ENCODE peak calls at places on chromosome 3, in five cellular contexts. One of them, this sample, is unnamed.

GRCh38 chr3:133883657-133884546 is 11.8 kb downstream of the RAB6B start:
- DNase-seq in amygdala: no peak
- DNase-seq in amniotic stem cell: no peak
- DNase-seq in left cardiac atrium: no peak
- DNase-seq in cardiac fibroblast: no peak
- DNase-seq in this sample: no peak

GRCh38 chr3:124034016-124034808 is 42.3 kb upstream of the ROPN1 start:
- DNase-seq in cardiac fibroblast: no peak
- DNase-seq in left cardiac atrium: peak; percentile 23
- DNase-seq in amniotic stem cell: no peak
- DNase-seq in amygdala: no peak
- DNase-seq in this sample: peak; percentile 28

GRCh38 chr3:33417051-33417673 is 23.0 kb downstream of the UBP1 start:
- DNase-seq in amniotic stem cell: no peak
- DNase-seq in amygdala: no peak
- DNase-seq in left cardiac atrium: no peak
- DNase-seq in cardiac fibroblast: no peak
- DNase-seq in this sample: no peak

GRCh38 chr3:56962200-56962599 is 98.3 kb upstream of the SPATA12 start:
- DNase-seq in amniotic stem cell: no peak
- DNase-seq in amygdala: no peak
- DNase-seq in left cardiac atrium: no peak
- DNase-seq in cardiac fibroblast: no peak
- DNase-seq in this sample: no peak

GRCh38 chr3:135995766-135996165 is 30.2 kb downstream of the PPP2R3A start:
- DNase-seq in left cardiac atrium: no peak
- DNase-seq in amniotic stem cell: no peak
- DNase-seq in cardiac fibroblast: no peak
- DNase-seq in amygdala: no peak
- DNase-seq in this sample: no peak

GRCh38 chr3:117131259-117131658 is 421.7 kb downstream of the TUSC7 start:
- DNase-seq in left cardiac atrium: no peak
- DNase-seq in amniotic stem cell: no peak
- DNase-seq in cardiac fibroblast: no peak
- DNase-seq in amygdala: no peak
- DNase-seq in this sample: no peak

GRCh38 chr3:54841461-54841860 is 86.4 kb downstream of the LRTM1 start:
- DNase-seq in amniotic stem cell: no peak
- DNase-seq in left cardiac atrium: no peak
- DNase-seq in cardiac fibroblast: no peak
- DNase-seq in amygdala: no peak
- DNase-seq in this sample: no peak

GRCh38 chr3:117358717-117359314 is 649.2 kb downstream of the TUSC7 start:
- DNase-seq in left cardiac atrium: no peak
- DNase-seq in amniotic stem cell: no peak
- DNase-seq in cardiac fibroblast: no peak
- DNase-seq in amygdala: no peak
- DNase-seq in this sample: no peak

GRCh38 chr3:55000946-55001345 is 73.1 kb upstream of the LRTM1 start:
- DNase-seq in amygdala: no peak
- DNase-seq in amniotic stem cell: no peak
- DNase-seq in left cardiac atrium: no peak
- DNase-seq in cardiac fibroblast: no peak
- DNase-seq in this sample: no peak

This sample was measured in head of caudate nucleus.